ENCODE peak calls at places on chromosomes 12 and 14, in ten cellular contexts. N is gastrocnemius medialis; T is stomach; P is retinal pigment epithelial cell; V is astrocyte of the cerebellum; G is RWPE1; A is mucosa of descending colon; Z is tibial artery; X is kidney epithelial cell; U is CD4-positive, alpha-beta T cell. S is an unnamed sample.
A peak's percentile ranks its signal among the peaks of the same experiment; 100 is the strongest.

GRCh38 chr12:52215587-52216031 is 17.4 kb upstream of the KRT7 start:
- DNase-seq in X (peak; percentile 70), A (no peak), Z (peak; percentile 64), T (no peak), N (no peak), V (no peak), U (no peak), P (peak; percentile 97), G (peak; percentile 97), S (no peak)

GRCh38 chr14:85464135-85464534 is 65.8 kb upstream of the FLRT2 start:
- DNase-seq in G (no peak), Z (no peak), V (no peak), T (no peak), U (no peak), X (no peak), N (no peak), P (no peak), A (no peak), S (no peak)

GRCh38 chr14:76985021-76985420 is 43.5 kb downstream of the IRF2BPL start:
- DNase-seq in Z (no peak), P (peak; percentile 78), U (no peak), V (no peak), A (no peak), G (no peak), T (no peak), X (no peak), N (no peak), S (no peak)

GRCh38 chr12:44930972-44931600 is 55.0 kb upstream of the NELL2 start:
- DNase-seq in A (no peak), V (peak; percentile 45), T (no peak), G (peak; percentile 41), Z (no peak), N (no peak), P (peak; percentile 33), X (peak; percentile 16), U (no peak), S (no peak)

GRCh38 chr12:38144601-38145436 is 171.8 kb upstream of the ALG10B start:
- DNase-seq in N (no peak), U (no peak), X (no peak), G (peak; percentile 13), Z (no peak), A (no peak), T (no peak), P (no peak), V (no peak), S (no peak)

GRCh38 chr12:13422291-13422690 is 225.8 kb downstream of the EMP1 start:
- DNase-seq in Z (no peak), N (no peak), T (no peak), U (no peak), A (no peak), X (no peak), G (no peak), V (no peak), P (no peak), S (no peak)

GRCh38 chr14:90651976-90652560 is 164.2 kb downstream of the TTC7B start:
- DNase-seq in V (no peak), U (no peak), N (no peak), T (no peak), P (no peak), Z (no peak), A (no peak), G (no peak), X (no peak), S (no peak)

GRCh38 chr12:6026998-6027397 is 81.9 kb upstream of the ANO2 start:
- DNase-seq in X (no peak), N (no peak), T (no peak), A (no peak), U (no peak), G (no peak), P (no peak), Z (no peak), V (no peak), S (no peak)

GRCh38 chr12:65487679-65488078 is 209.2 kb downstream of the MSRB3 start:
- DNase-seq in P (no peak), T (no peak), X (no peak), V (no peak), Z (no peak), N (no peak), A (no peak), U (no peak), G (no peak), S (no peak)

GRCh38 chr14:94768521-94769412 is 1.1 kb downstream of the GSC start:
- DNase-seq in G (no peak), U (no peak), V (no peak), N (no peak), Z (no peak), X (no peak), T (no peak), A (no peak), P (no peak), S (no peak)

GRCh38 chr14:86802726-86803125 is 1190.3 kb downstream of the GALC start:
- DNase-seq in T (no peak), V (no peak), P (no peak), X (no peak), Z (no peak), G (no peak), N (no peak), A (no peak), U (no peak), S (no peak)

GRCh38 chr14:64673748-64674147 is 30.5 kb upstream of the PLEKHG3 start:
- DNase-seq in Z (no peak), X (no peak), P (no peak), A (no peak), U (peak; percentile 20), G (peak; percentile 28), V (no peak), N (no peak), T (no peak), S (no peak)

GRCh38 chr12:10128687-10129086 is 1.3 kb downstream of the CLEC7A start:
- DNase-seq in A (peak; percentile 12), X (no peak), V (no peak), P (no peak), N (no peak), T (no peak), G (no peak), U (no peak), Z (no peak), S (no peak)

GRCh38 chr12:22658214-22658613 is 33.2 kb downstream of the ETNK1 start:
- DNase-seq in G (peak; percentile 65), V (peak; percentile 74), U (no peak), N (no peak), A (no peak), T (no peak), Z (no peak), X (peak; percentile 60), P (peak; percentile 14), S (no peak)

DNA sequence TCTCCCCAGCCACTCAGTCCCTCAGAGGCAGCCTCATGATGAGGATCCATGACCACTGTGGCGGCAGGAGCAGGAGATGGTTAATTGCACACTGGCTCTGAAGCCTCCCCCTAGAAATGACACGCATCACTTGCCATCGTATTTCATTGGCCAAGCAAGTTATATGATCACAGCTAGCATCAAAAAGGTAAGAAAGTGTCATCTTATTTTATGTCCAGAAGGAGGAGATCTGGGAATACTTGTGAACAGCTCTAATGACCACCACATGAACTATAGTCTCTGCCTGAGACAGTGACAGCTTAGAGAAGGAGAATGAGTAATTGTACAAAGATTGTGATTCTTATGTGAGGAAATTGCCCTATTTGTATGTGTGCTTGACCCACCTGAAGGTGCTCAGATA is 363.4 kb downstream of the NUAK1 start:
- DNase-seq in N (no peak), A (no peak), U (no peak), V (no peak), G (no peak), T (no peak), Z (no peak), P (no peak), X (peak; percentile 10), S (no peak)
- TF ChIP-seq CTCF in N (no peak), A (no peak), U (no peak), V (no peak), G (no peak), T (no peak), Z (no peak), P (no peak), X (no peak), S (no peak)

GRCh38 chr12:29895966-29896365 is 112.2 kb upstream of the TMTC1 start:
- DNase-seq in V (no peak), N (no peak), X (no peak), U (no peak), P (no peak), T (no peak), A (no peak), Z (no peak), G (no peak), S (no peak)

GRCh38 chr12:29889737-29890136 is 106.0 kb upstream of the TMTC1 start:
- DNase-seq in N (no peak), Z (peak; percentile 72), X (no peak), G (no peak), V (no peak), A (peak; percentile 36), T (peak; percentile 55), U (no peak), P (no peak), S (peak; percentile 37)

GRCh38 chr12:29888777-29889176 is 105.0 kb upstream of the TMTC1 start:
- DNase-seq in U (no peak), P (no peak), Z (no peak), G (no peak), N (no peak), T (no peak), V (no peak), X (no peak), A (no peak), S (no peak)

GRCh38 chr12:29893002-29893401 is 109.3 kb upstream of the TMTC1 start:
- DNase-seq in X (no peak), N (no peak), V (no peak), A (no peak), T (no peak), P (no peak), G (no peak), Z (no peak), U (no peak), S (no peak)

DNA sequence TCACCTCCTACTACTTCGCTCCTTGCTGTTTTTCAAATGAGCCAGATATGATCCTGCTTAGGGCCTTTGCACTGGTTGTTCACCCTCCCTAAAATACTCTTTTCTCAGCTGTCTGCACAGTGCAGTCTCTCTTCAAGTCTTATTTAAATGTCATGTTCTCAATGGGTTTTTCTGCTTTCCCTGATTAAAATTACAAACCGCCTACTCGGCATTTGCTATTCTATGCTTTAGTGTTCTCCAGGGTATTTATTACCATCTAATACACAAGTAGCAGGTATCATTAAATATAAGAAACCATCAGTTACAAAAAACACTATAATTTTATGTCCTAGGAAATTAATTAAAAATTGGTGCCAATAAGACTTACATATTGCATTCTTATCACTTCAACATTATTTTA is 108.0 kb upstream of the TMTC1 start:
- DNase-seq in V (no peak), G (no peak), Z (no peak), N (no peak), X (no peak), T (no peak), P (no peak), U (no peak), A (no peak), S (no peak)
- TF ChIP-seq CTCF in V (no peak), G (no peak), Z (no peak), N (no peak), X (no peak), T (no peak), P (no peak), U (no peak), A (no peak), S (no peak)

GRCh38 chr12:113818833-113819232 is 147.3 kb downstream of the RBM19 start:
- DNase-seq in T (no peak), X (no peak), Z (no peak), N (no peak), G (no peak), A (no peak), P (no peak), U (no peak), V (no peak), S (peak; percentile 16)
- TF ChIP-seq CTCF in T (no peak), X (peak; percentile 42), Z (no peak), N (no peak), G (no peak), A (no peak), P (peak; percentile 53), U (no peak), V (peak; percentile 52), S (peak; percentile 66)

GRCh38 chr12:19223018-19223417 is 93.5 kb downstream of the PLEKHA5 start:
- DNase-seq in X (no peak), N (no peak), U (no peak), V (no peak), G (peak; percentile 30), T (no peak), A (no peak), Z (no peak), P (no peak), S (no peak)
- TF ChIP-seq CTCF in X (no peak), N (no peak), U (no peak), V (peak; percentile 19), G (no peak), T (no peak), A (no peak), Z (no peak), P (peak; percentile 19), S (peak; percentile 30)

S was measured in progenitor cell of endocrine pancreas.